ENCODE peak calls at places on chromosomes 13 and 19, in five cellular contexts. C, E, I, B and W are unnamed samples. For H3K4me1 and H3K9me3, the result is how much of the 10 kb centered on the place peaks cover.

GRCh38 chr13:19618925-19619324 is 14.5 kb upstream of the MPHOSPH8 start:
- DNase-seq in C (no peak), B (no peak), E (no peak), I (peak), W (no peak)

GRCh38 chr13:113586661-113587479 is 2.3 kb downstream of the TFDP1 start:
- DNase-seq in I (no peak), C (no peak), B (no peak), E (no peak), W (no peak)

GRCh38 chr19:38735257-38735686 is 9.0 kb downstream of the CAPN12 start:
- DNase-seq in B (no peak), I (no peak), C (peak), E (no peak), W (no peak)

GRCh38 chr13:73138967-73139491 is 80.2 kb downstream of the KLF5 start:
- DNase-seq in E (no peak), C (no peak), I (no peak), B (no peak), W (no peak)

GRCh38 chr13:21694831-21695230 is 24.0 kb downstream of the FGF9 start:
- DNase-seq in B (no peak), I (no peak), E (no peak), C (no peak), W (no peak)

GRCh38 chr13:50209646-50210045 is 194.4 kb downstream of the KCNRG start:
- DNase-seq in B (no peak), E (no peak), I (no peak), C (no peak), W (no peak)

GRCh38 chr19:17292301-17293074 is 10.7 kb downstream of the ABHD8 start:
- DNase-seq in I (peak), E (peak), C (peak), B (peak), W (peak)

GRCh38 chr13:48626726-48627451 is 26.8 kb upstream of the CYSLTR2 start:
- DNase-seq in C (no peak), B (no peak), E (no peak), I (peak), W (no peak)

GRCh38 chr19:42919757-42920079 is 2.0 kb upstream of the PSG6 start:
- DNase-seq in B (no peak), C (no peak), E (no peak), I (no peak), W (no peak)

GRCh38 chr13:26629260-26629659 is 71.8 kb downstream of the WASF3 start:
- DNase-seq in I (peak), B (no peak), C (no peak), E (no peak), W (no peak)

GRCh38 chr19:403221-404036 is 5.5 kb downstream of the C2CD4C start:
- DNase-seq in E (no peak), I (no peak), C (no peak), B (no peak), W (no peak)

GRCh38 chr13:87295636-87296035 is 375.5 kb upstream of the SLITRK5 start:
- DNase-seq in B (no peak), I (no peak), E (no peak), C (no peak), W (no peak)

GRCh38 chr19:38920529-38921419 is 8.8 kb upstream of the CCER2 start:
- DNase-seq in B (no peak), I (no peak), E (no peak), C (no peak), W (no peak)

GRCh38 chr19:46474211-46474610 is 2.8 kb upstream of the PNMA8A start:
- DNase-seq in E (no peak), I (no peak), B (no peak), C (no peak), W (no peak)

GRCh38 chr13:90732049-90732448 is 615.4 kb upstream of the MIR17HG start:
- DNase-seq in B (no peak), C (no peak), I (no peak), E (no peak), W (no peak)

GRCh38 chr19:44142014-44142523 is 715 bp downstream of the ZNF234 start:
- DNase-seq in I (peak), E (peak), B (no peak), C (no peak), W (no peak)

GRCh38 chr19:41376241-41376997 is at the start of gene TMEM91:
- DNase-seq in B (no peak), I (peak), C (no peak), E (peak), W (no peak)

GRCh38 chr19:47778954-47779351 is 450 bp downstream of the SELENOW start:
- DNase-seq in B (no peak), I (peak), C (no peak), E (peak), W (no peak)

GRCh38 chr19:2309734-2310362 is 1.9 kb upstream of the LINGO3 start:
- DNase-seq in E (no peak), I (peak), C (no peak), B (no peak), W (no peak)

GRCh38 chr19:23779645-23780044 is 21.0 kb upstream of the ZNF681 start:
- DNase-seq in E (no peak), B (no peak), I (no peak), C (no peak), W (no peak)

GRCh38 chr13:100409132-100409531 is 179.5 kb downstream of the GGACT start:
- DNase-seq in E (no peak), C (no peak), B (no peak), I (peak), W (no peak)

GRCh38 chr13:109715902-109716301 is 70.5 kb downstream of the IRS2 start:
- DNase-seq in C (no peak), B (no peak), I (peak), E (peak), W (no peak)

GRCh38 chr19:7641288-7642276 is 4.7 kb downstream of the STXBP2 start:
- DNase-seq in B (no peak), C (no peak), E (no peak), I (no peak), W (no peak)

GRCh38 chr19:35704218-35704617 is at the start of gene ZBTB32:
- DNase-seq in E (no peak), B (peak), I (peak), C (no peak), W (peak)

DNA sequence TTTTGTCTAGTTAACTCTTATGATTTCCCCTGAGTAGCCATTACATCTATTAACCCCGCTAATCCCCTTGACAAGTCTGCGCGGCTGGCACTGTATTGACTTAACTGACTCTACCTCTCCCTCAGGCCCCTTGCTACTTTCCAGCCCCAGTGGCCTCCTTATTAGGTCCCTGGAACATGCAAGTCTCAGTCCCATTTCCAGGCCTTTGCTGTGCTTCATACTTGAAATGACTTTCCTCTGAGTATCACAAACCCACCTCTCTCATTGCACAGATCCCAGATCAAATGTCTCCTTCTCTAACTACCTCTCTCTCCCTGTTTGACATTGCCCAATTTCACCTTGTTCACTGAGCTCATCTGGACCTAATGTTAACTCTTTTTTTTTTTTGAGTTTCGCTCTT is 13.2 kb downstream of the SPACA6 start:
- DNase-seq in B (no peak), I (no peak), E (no peak), C (no peak), W (no peak)
- H3K27ac ChIP-seq in B (no peak), I (no peak), E (no peak), C (no peak), W (no peak)

GRCh38 chr19:15291666-15292065 is 40.7 kb downstream of the BRD4 start:
- DNase-seq in B (no peak), I (no peak), C (no peak), E (no peak), W (no peak)
- H3K4me1 ChIP-seq in B (under half), I (half or more), C (half or more), E (half or more), W (half or more)

DNA sequence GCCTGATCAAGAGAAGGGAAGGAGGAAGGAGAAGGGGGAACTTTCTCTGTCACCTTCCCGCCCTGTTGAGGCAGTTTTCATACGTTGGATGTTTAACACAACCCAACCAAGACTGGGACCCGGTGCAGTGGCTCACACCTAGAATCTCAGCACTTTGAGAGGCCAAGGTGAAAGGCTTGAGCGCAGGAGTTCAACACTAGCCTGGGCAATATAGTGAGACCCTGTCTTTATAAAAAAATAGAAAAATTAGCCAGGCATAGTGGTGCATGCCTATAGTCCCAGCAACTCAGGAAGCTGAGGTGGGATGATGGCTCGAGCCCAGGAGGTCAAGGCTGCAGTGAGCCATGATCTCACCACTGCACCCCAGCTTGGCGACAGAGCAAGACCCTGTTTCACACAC is 59.4 kb upstream of the PEG3 start:
- DNase-seq in E (no peak), B (no peak), C (no peak), I (no peak), W (no peak)
- H3K9me3 ChIP-seq in E (under half), B (under half), C (under half), I (under half), W (under half)

DNA sequence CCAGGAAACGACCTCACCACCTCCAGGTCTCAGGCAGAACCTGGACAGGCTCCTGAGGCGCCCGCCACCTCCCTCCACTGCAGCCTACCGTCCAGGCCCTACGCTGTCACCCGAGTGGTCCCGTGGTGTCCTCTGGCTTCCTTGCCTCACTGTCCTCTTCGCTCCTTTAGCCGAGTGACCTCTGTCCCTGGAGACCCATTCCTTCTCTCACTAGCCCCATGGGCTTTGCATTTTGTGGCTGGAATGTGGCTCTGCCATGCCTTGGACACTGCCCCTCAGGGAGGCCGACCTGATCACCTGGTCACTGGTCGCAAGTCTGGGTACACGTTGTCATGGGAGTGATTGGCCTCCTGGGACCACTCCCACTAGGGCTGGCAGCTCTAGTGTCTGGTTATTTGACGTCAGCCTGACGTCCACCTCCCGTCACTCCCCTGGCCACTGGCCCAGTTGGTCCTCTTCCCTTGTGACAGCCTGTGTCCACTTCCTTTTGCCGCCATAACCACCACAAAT is 17.9 kb downstream of the SLC25A42 start:
- DNase-seq in C (no peak), E (peak), B (no peak), I (peak), W (no peak)
- H3K27ac ChIP-seq in C (no peak), E (peak), B (no peak), I (no peak), W (no peak)

DNA sequence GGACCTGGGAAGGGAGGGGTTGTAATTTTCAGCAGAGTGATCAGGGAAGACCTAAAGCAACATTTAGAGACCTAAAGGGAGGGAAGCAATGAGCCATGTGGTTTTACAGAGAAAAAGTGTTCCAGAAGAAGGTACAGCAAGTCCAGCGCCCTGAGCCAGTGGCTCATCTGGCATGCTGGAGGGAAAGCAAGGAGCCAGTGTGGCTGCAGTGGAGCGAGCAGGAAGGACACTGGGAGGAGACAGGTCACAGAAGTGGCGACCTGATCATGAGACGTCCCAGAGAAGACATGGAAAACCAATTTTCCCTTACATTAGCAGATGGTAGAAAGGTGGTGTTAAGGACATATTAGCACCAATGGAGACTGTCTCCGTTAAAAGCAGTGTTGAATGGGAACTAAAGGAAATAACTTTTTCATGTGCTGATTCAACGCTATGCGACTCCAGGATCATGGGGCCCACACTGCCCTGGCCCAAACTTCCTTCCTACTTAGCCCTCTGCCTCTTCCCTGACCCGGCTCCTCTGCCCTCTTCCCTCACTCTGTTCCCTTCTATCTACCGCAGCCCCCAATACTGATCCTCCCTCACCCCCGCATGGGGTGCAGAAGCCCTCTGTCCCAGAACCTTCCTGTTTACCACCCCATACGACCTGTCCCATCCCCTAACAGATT is 5.4 kb downstream of the C19orf47 start:
- DNase-seq in B (no peak), I (no peak), E (no peak), C (no peak), W (no peak)
- H3K4me1 ChIP-seq in B (under half), I (under half), E (under half), C (under half), W (under half)

GRCh38 chr19:55813906-55814305 is 17.9 kb downstream of the NLRP11 start:
- DNase-seq in B (no peak), C (no peak), I (no peak), E (no peak), W (no peak)
- H3K9me3 ChIP-seq in B (under half), C (under half), I (under half), E (under half), W (under half)

GRCh38 chr19:33050110-33050509 is 14.6 kb downstream of the RHPN2 start:
- DNase-seq in B (no peak), E (no peak), C (no peak), I (no peak), W (no peak)

GRCh38 chr19:33048806-33049676 is 15.6 kb downstream of the RHPN2 start:
- DNase-seq in B (no peak), E (no peak), C (no peak), I (peak), W (no peak)

GRCh38 chr19:33052352-33052972 is 12.2 kb downstream of the RHPN2 start:
- DNase-seq in I (peak), E (no peak), C (no peak), B (no peak), W (no peak)

GRCh38 chr19:33047422-33047821 is 17.3 kb downstream of the RHPN2 start:
- DNase-seq in B (no peak), C (no peak), I (peak), E (no peak), W (no peak)
- H3K27ac ChIP-seq in B (no peak), C (no peak), I (no peak), E (no peak), W (no peak)

GRCh38 chr13:112576768-112577167 is 11.2 kb downstream of the TUBGCP3 start:
- DNase-seq in I (no peak), B (no peak), C (no peak), E (no peak), W (no peak)

GRCh38 chr13:112574476-112575294 is 13.3 kb downstream of the TUBGCP3 start:
- DNase-seq in E (no peak), C (no peak), I (no peak), B (no peak), W (no peak)

GRCh38 chr13:112575295-112575622 is 12.7 kb downstream of the TUBGCP3 start:
- DNase-seq in E (no peak), I (no peak), B (no peak), C (no peak), W (no peak)

GRCh38 chr13:112576191-112576590 is 11.8 kb downstream of the TUBGCP3 start:
- DNase-seq in B (no peak), E (no peak), C (no peak), I (no peak), W (no peak)

DNA sequence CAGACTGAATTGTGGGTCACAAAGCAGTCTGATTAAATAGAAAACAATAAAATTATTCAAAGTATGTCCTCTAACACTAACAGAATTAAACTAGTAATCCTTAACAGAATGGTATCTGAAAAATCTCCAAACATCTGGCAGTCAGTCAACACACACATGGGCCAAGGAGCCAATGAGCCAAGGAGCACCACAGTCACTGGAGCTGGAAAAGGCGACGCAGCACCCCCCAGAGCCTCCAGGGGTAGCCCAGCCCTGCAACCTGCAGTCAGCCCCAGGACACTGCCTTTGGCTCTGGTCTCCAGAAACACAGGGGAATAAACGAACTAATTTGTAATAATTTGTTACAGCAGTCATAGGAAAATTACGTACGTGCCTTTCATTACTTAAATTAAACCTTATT is 12.3 kb downstream of the TUBGCP3 start:
- DNase-seq in B (no peak), C (no peak), I (no peak), E (no peak), W (no peak)
- H3K4me1 ChIP-seq in B (under half), C (under half), I (under half), E (under half), W (under half)